ENCODE peak calls at places on chromosomes 7 and 10, in four cellular contexts. One of them, this sample, is unnamed.

GRCh38 chr10:34013235-34013634 is 678.8 kb upstream of the NRP1 start:
- DNase-seq in NCI-H1417 treated with DMSO at 0.1 percent for 48 hours: no peak
- DNase-seq in NCI-H774: no peak
- DNase-seq in stimulated activated CD4-positive, alpha-beta T cell treated with anti-CD3 and anti-CD28 coated beads, Interleukin-1b, Interleukin-23, amount 100 ng/mL, for 24 hours: no peak
- DNase-seq in this sample: no peak

GRCh38 chr10:30184397-30185033 is 125.1 kb upstream of the JCAD start:
- DNase-seq in NCI-H774: no peak
- DNase-seq in stimulated activated CD4-positive, alpha-beta T cell treated with anti-CD3 and anti-CD28 coated beads, Interleukin-1b, Interleukin-23, amount 100 ng/mL, for 24 hours: no peak
- DNase-seq in NCI-H1417 treated with DMSO at 0.1 percent for 48 hours: no peak
- DNase-seq in this sample: no peak

GRCh38 chr10:86411281-86411841 is 44.8 kb upstream of the GRID1 start:
- DNase-seq in NCI-H1417 treated with DMSO at 0.1 percent for 48 hours: no peak
- DNase-seq in NCI-H774: no peak
- DNase-seq in stimulated activated CD4-positive, alpha-beta T cell treated with anti-CD3 and anti-CD28 coated beads, Interleukin-1b, Interleukin-23, amount 100 ng/mL, for 24 hours: no peak
- DNase-seq in this sample: no peak

GRCh38 chr10:77247076-77247561 is 390.5 kb downstream of the KCNMA1 start:
- DNase-seq in stimulated activated CD4-positive, alpha-beta T cell treated with anti-CD3 and anti-CD28 coated beads, Interleukin-1b, Interleukin-23, amount 100 ng/mL, for 24 hours: no peak
- DNase-seq in NCI-H1417 treated with DMSO at 0.1 percent for 48 hours: no peak
- DNase-seq in NCI-H774: no peak
- DNase-seq in this sample: no peak

GRCh38 chr7:133253522-133253882 is 624 bp downstream of the EXOC4 start:
- DNase-seq in NCI-H774: no peak
- DNase-seq in stimulated activated CD4-positive, alpha-beta T cell treated with anti-CD3 and anti-CD28 coated beads, Interleukin-1b, Interleukin-23, amount 100 ng/mL, for 24 hours: no peak
- DNase-seq in NCI-H1417 treated with DMSO at 0.1 percent for 48 hours: no peak
- DNase-seq in this sample: no peak

GRCh38 chr10:117271427-117271826 is 30.5 kb downstream of the SLC18A2 start:
- DNase-seq in stimulated activated CD4-positive, alpha-beta T cell treated with anti-CD3 and anti-CD28 coated beads, Interleukin-1b, Interleukin-23, amount 100 ng/mL, for 24 hours: no peak
- DNase-seq in NCI-H1417 treated with DMSO at 0.1 percent for 48 hours: no peak
- DNase-seq in NCI-H774: no peak
- DNase-seq in this sample: no peak

GRCh38 chr7:90945104-90945752 is 319.0 kb upstream of the FZD1 start:
- DNase-seq in NCI-H1417 treated with DMSO at 0.1 percent for 48 hours: no peak
- DNase-seq in stimulated activated CD4-positive, alpha-beta T cell treated with anti-CD3 and anti-CD28 coated beads, Interleukin-1b, Interleukin-23, amount 100 ng/mL, for 24 hours: no peak
- DNase-seq in NCI-H774: no peak
- DNase-seq in this sample: no peak

GRCh38 chr10:125258676-125259075 is 98.3 kb upstream of the CTBP2 start:
- DNase-seq in stimulated activated CD4-positive, alpha-beta T cell treated with anti-CD3 and anti-CD28 coated beads, Interleukin-1b, Interleukin-23, amount 100 ng/mL, for 24 hours: no peak
- DNase-seq in NCI-H1417 treated with DMSO at 0.1 percent for 48 hours: no peak
- DNase-seq in NCI-H774: no peak
- DNase-seq in this sample: no peak

GRCh38 chr10:69572159-69573055 is 815 bp downstream of the NEUROG3 start:
- DNase-seq in stimulated activated CD4-positive, alpha-beta T cell treated with anti-CD3 and anti-CD28 coated beads, Interleukin-1b, Interleukin-23, amount 100 ng/mL, for 24 hours: no peak
- DNase-seq in NCI-H774: no peak
- DNase-seq in NCI-H1417 treated with DMSO at 0.1 percent for 48 hours: no peak
- DNase-seq in this sample: no peak

GRCh38 chr10:105102977-105103376 is 461.9 kb downstream of the SORCS3 start:
- DNase-seq in NCI-H774: no peak
- DNase-seq in NCI-H1417 treated with DMSO at 0.1 percent for 48 hours: no peak
- DNase-seq in stimulated activated CD4-positive, alpha-beta T cell treated with anti-CD3 and anti-CD28 coated beads, Interleukin-1b, Interleukin-23, amount 100 ng/mL, for 24 hours: no peak
- DNase-seq in this sample: no peak

GRCh38 chr10:72081210-72081609 is 7.1 kb downstream of the SPOCK2 start:
- DNase-seq in NCI-H1417 treated with DMSO at 0.1 percent for 48 hours: no peak
- DNase-seq in NCI-H774: no peak
- DNase-seq in stimulated activated CD4-positive, alpha-beta T cell treated with anti-CD3 and anti-CD28 coated beads, Interleukin-1b, Interleukin-23, amount 100 ng/mL, for 24 hours: no peak
- DNase-seq in this sample: no peak

GRCh38 chr10:76082956-76083355 is 651.5 kb downstream of the LRMDA start:
- DNase-seq in NCI-H774: no peak
- DNase-seq in stimulated activated CD4-positive, alpha-beta T cell treated with anti-CD3 and anti-CD28 coated beads, Interleukin-1b, Interleukin-23, amount 100 ng/mL, for 24 hours: no peak
- DNase-seq in NCI-H1417 treated with DMSO at 0.1 percent for 48 hours: no peak
- DNase-seq in this sample: no peak

GRCh38 chr10:131172433-131172832 is 139.1 kb downstream of the TCERG1L start:
- DNase-seq in stimulated activated CD4-positive, alpha-beta T cell treated with anti-CD3 and anti-CD28 coated beads, Interleukin-1b, Interleukin-23, amount 100 ng/mL, for 24 hours: no peak
- DNase-seq in NCI-H774: no peak
- DNase-seq in NCI-H1417 treated with DMSO at 0.1 percent for 48 hours: no peak
- DNase-seq in this sample: no peak

GRCh38 chr7:68381731-68382130 is 1216.5 kb upstream of the AUTS2 start:
- DNase-seq in NCI-H1417 treated with DMSO at 0.1 percent for 48 hours: no peak
- DNase-seq in stimulated activated CD4-positive, alpha-beta T cell treated with anti-CD3 and anti-CD28 coated beads, Interleukin-1b, Interleukin-23, amount 100 ng/mL, for 24 hours: no peak
- DNase-seq in NCI-H774: no peak
- DNase-seq in this sample: no peak

GRCh38 chr7:103391976-103392375 is 44.5 kb downstream of the PSMC2 start:
- DNase-seq in stimulated activated CD4-positive, alpha-beta T cell treated with anti-CD3 and anti-CD28 coated beads, Interleukin-1b, Interleukin-23, amount 100 ng/mL, for 24 hours: no peak
- DNase-seq in NCI-H774: no peak
- DNase-seq in NCI-H1417 treated with DMSO at 0.1 percent for 48 hours: no peak
- DNase-seq in this sample: no peak

GRCh38 chr10:90018819-90019218 is 317.4 kb downstream of the KIF20B start:
- DNase-seq in NCI-H774: no peak
- DNase-seq in stimulated activated CD4-positive, alpha-beta T cell treated with anti-CD3 and anti-CD28 coated beads, Interleukin-1b, Interleukin-23, amount 100 ng/mL, for 24 hours: no peak
- DNase-seq in NCI-H1417 treated with DMSO at 0.1 percent for 48 hours: no peak
- DNase-seq in this sample: no peak

GRCh38 chr7:51040777-51041176 is 258.1 kb upstream of the GRB10 start:
- DNase-seq in stimulated activated CD4-positive, alpha-beta T cell treated with anti-CD3 and anti-CD28 coated beads, Interleukin-1b, Interleukin-23, amount 100 ng/mL, for 24 hours: no peak
- DNase-seq in NCI-H1417 treated with DMSO at 0.1 percent for 48 hours: no peak
- DNase-seq in NCI-H774: no peak
- DNase-seq in this sample: peak

GRCh38 chr10:11906714-11907113 is 83.6 kb downstream of the PROSER2 start:
- DNase-seq in NCI-H774: no peak
- DNase-seq in stimulated activated CD4-positive, alpha-beta T cell treated with anti-CD3 and anti-CD28 coated beads, Interleukin-1b, Interleukin-23, amount 100 ng/mL, for 24 hours: no peak
- DNase-seq in NCI-H1417 treated with DMSO at 0.1 percent for 48 hours: no peak
- DNase-seq in this sample: no peak

GRCh38 chr7:5633161-5634106 is 148.0 kb downstream of the RNF216 start:
- DNase-seq in NCI-H774: no peak
- DNase-seq in stimulated activated CD4-positive, alpha-beta T cell treated with anti-CD3 and anti-CD28 coated beads, Interleukin-1b, Interleukin-23, amount 100 ng/mL, for 24 hours: no peak
- DNase-seq in NCI-H1417 treated with DMSO at 0.1 percent for 48 hours: no peak
- DNase-seq in this sample: no peak

GRCh38 chr10:107671968-107672367 is 507.5 kb upstream of the SORCS1 start:
- DNase-seq in NCI-H1417 treated with DMSO at 0.1 percent for 48 hours: no peak
- DNase-seq in NCI-H774: no peak
- DNase-seq in stimulated activated CD4-positive, alpha-beta T cell treated with anti-CD3 and anti-CD28 coated beads, Interleukin-1b, Interleukin-23, amount 100 ng/mL, for 24 hours: no peak
- DNase-seq in this sample: no peak

GRCh38 chr10:79255007-79255507 is 92.2 kb upstream of the PPIF start:
- DNase-seq in NCI-H1417 treated with DMSO at 0.1 percent for 48 hours: no peak
- DNase-seq in stimulated activated CD4-positive, alpha-beta T cell treated with anti-CD3 and anti-CD28 coated beads, Interleukin-1b, Interleukin-23, amount 100 ng/mL, for 24 hours: no peak
- DNase-seq in NCI-H774: no peak
- DNase-seq in this sample: no peak

GRCh38 chr7:78020131-78020873 is 221.7 kb downstream of the PHTF2 start:
- DNase-seq in NCI-H774: peak
- DNase-seq in stimulated activated CD4-positive, alpha-beta T cell treated with anti-CD3 and anti-CD28 coated beads, Interleukin-1b, Interleukin-23, amount 100 ng/mL, for 24 hours: no peak
- DNase-seq in NCI-H1417 treated with DMSO at 0.1 percent for 48 hours: no peak
- DNase-seq in this sample: no peak

GRCh38 chr7:116525913-116526857 is 1.3 kb downstream of the CAV1 start:
- DNase-seq in NCI-H1417 treated with DMSO at 0.1 percent for 48 hours: peak
- DNase-seq in stimulated activated CD4-positive, alpha-beta T cell treated with anti-CD3 and anti-CD28 coated beads, Interleukin-1b, Interleukin-23, amount 100 ng/mL, for 24 hours: no peak
- DNase-seq in NCI-H774: peak
- DNase-seq in this sample: no peak

GRCh38 chr7:836429-836828 is 4.2 kb downstream of the SUN1 start:
- DNase-seq in NCI-H1417 treated with DMSO at 0.1 percent for 48 hours: no peak
- DNase-seq in stimulated activated CD4-positive, alpha-beta T cell treated with anti-CD3 and anti-CD28 coated beads, Interleukin-1b, Interleukin-23, amount 100 ng/mL, for 24 hours: no peak
- DNase-seq in NCI-H774: no peak
- DNase-seq in this sample: no peak

GRCh38 chr10:118002581-118002980 is 44.2 kb downstream of the RAB11FIP2 start:
- DNase-seq in NCI-H1417 treated with DMSO at 0.1 percent for 48 hours: no peak
- DNase-seq in NCI-H774: no peak
- DNase-seq in stimulated activated CD4-positive, alpha-beta T cell treated with anti-CD3 and anti-CD28 coated beads, Interleukin-1b, Interleukin-23, amount 100 ng/mL, for 24 hours: no peak
- DNase-seq in this sample: no peak

GRCh38 chr7:112448891-112449290 is 1.4 kb upstream of the IFRD1 start:
- DNase-seq in NCI-H774: no peak
- DNase-seq in stimulated activated CD4-positive, alpha-beta T cell treated with anti-CD3 and anti-CD28 coated beads, Interleukin-1b, Interleukin-23, amount 100 ng/mL, for 24 hours: no peak
- DNase-seq in NCI-H1417 treated with DMSO at 0.1 percent for 48 hours: no peak
- DNase-seq in this sample: no peak

GRCh38 chr7:28180364-28181147 is at the start of gene JAZF1:
- DNase-seq in NCI-H774: peak
- DNase-seq in NCI-H1417 treated with DMSO at 0.1 percent for 48 hours: no peak
- DNase-seq in stimulated activated CD4-positive, alpha-beta T cell treated with anti-CD3 and anti-CD28 coated beads, Interleukin-1b, Interleukin-23, amount 100 ng/mL, for 24 hours: peak
- DNase-seq in this sample: no peak

GRCh38 chr10:48251525-48252353 is 22.8 kb downstream of the FRMPD2 start:
- DNase-seq in NCI-H1417 treated with DMSO at 0.1 percent for 48 hours: peak
- DNase-seq in stimulated activated CD4-positive, alpha-beta T cell treated with anti-CD3 and anti-CD28 coated beads, Interleukin-1b, Interleukin-23, amount 100 ng/mL, for 24 hours: no peak
- DNase-seq in NCI-H774: peak
- DNase-seq in this sample: no peak

GRCh38 chr10:102367441-102367840 is 28.1 kb upstream of the NFKB2 start:
- DNase-seq in stimulated activated CD4-positive, alpha-beta T cell treated with anti-CD3 and anti-CD28 coated beads, Interleukin-1b, Interleukin-23, amount 100 ng/mL, for 24 hours: no peak
- DNase-seq in NCI-H774: no peak
- DNase-seq in NCI-H1417 treated with DMSO at 0.1 percent for 48 hours: no peak
- DNase-seq in this sample: no peak

GRCh38 chr7:81719865-81720264 is 50.0 kb downstream of the HGF start:
- DNase-seq in stimulated activated CD4-positive, alpha-beta T cell treated with anti-CD3 and anti-CD28 coated beads, Interleukin-1b, Interleukin-23, amount 100 ng/mL, for 24 hours: no peak
- DNase-seq in NCI-H1417 treated with DMSO at 0.1 percent for 48 hours: no peak
- DNase-seq in NCI-H774: no peak
- DNase-seq in this sample: no peak

GRCh38 chr7:29569648-29570047 is 6.0 kb downstream of the PRR15 start:
- DNase-seq in stimulated activated CD4-positive, alpha-beta T cell treated with anti-CD3 and anti-CD28 coated beads, Interleukin-1b, Interleukin-23, amount 100 ng/mL, for 24 hours: no peak
- DNase-seq in NCI-H774: no peak
- DNase-seq in NCI-H1417 treated with DMSO at 0.1 percent for 48 hours: no peak
- DNase-seq in this sample: no peak